ENCODE peak calls at places on chromosome 13, in nine cellular contexts. L is DND-41; R is AG04449; F is heart right ventricle; Q is left ventricle myocardium inferior; I is right lobe of liver; H is omental fat pad; P is CD4-positive, alpha-beta T cell; V is lung. B is an unnamed sample.

GRCh38 chr13:25217023-25217909 is 45.2 kb upstream of the AMER2 start:
- DNase-seq in L (no peak), R (no peak), F (no peak), Q (no peak), I (no peak), H (no peak), P (no peak), V (no peak), B (no peak)

GRCh38 chr13:44132710-44133109 is 240.9 kb upstream of the SERP2 start:
- DNase-seq in L (no peak), R (no peak), F (peak; percentile 71), Q (peak; percentile 70), I (peak; percentile 52), H (no peak), P (no peak), V (peak; percentile 60), B (no peak)

GRCh38 chr13:78241278-78241919 is 322.8 kb upstream of the EDNRB start:
- DNase-seq in L (peak; percentile 44), R (no peak), F (peak; percentile 14), Q (peak; percentile 13), I (peak; percentile 37), H (no peak), P (no peak), V (no peak), B (peak; percentile 8)

GRCh38 chr13:25046985-25047660 is 48.8 kb upstream of the PABPC3 start:
- DNase-seq in L (no peak), R (no peak), F (no peak), Q (no peak), I (no peak), H (no peak), P (no peak), V (no peak), B (peak; percentile 7)

GRCh38 chr13:36526897-36527296 is 94.6 kb downstream of the CCNA1 start:
- DNase-seq in L (no peak), R (no peak), F (no peak), Q (no peak), I (no peak), H (no peak), P (no peak), V (peak; percentile 60), B (peak; percentile 92)

GRCh38 chr13:19910336-19911072 is 47.1 kb upstream of the ZMYM5 start:
- DNase-seq in L (no peak), R (no peak), F (no peak), Q (no peak), I (no peak), H (no peak), P (no peak), V (no peak), B (no peak)

GRCh38 chr13:25847635-25848616 is 203.9 kb downstream of the SHISA2 start:
- DNase-seq in L (peak; percentile 39), R (no peak), F (no peak), Q (no peak), I (no peak), H (no peak), P (no peak), V (no peak), B (no peak)

GRCh38 chr13:46905249-46905648 is 8.4 kb upstream of the HTR2A start:
- DNase-seq in L (no peak), R (no peak), F (no peak), Q (no peak), I (no peak), H (no peak), P (no peak), V (no peak), B (no peak)

GRCh38 chr13:113728571-113729054 is 30.4 kb upstream of the TMEM255B start:
- DNase-seq in L (no peak), R (no peak), F (no peak), Q (no peak), I (peak; percentile 50), H (no peak), P (no peak), V (no peak), B (no peak)

GRCh38 chr13:44148159-44148929 is 225.3 kb upstream of the SERP2 start:
- DNase-seq in L (no peak), R (no peak), F (no peak), Q (no peak), I (no peak), H (no peak), P (no peak), V (peak; percentile 10), B (no peak)

GRCh38 chr13:77026783-77027621 is at the start of gene FBXL3:
- DNase-seq in L (peak; percentile 88), R (peak; percentile 65), F (peak; percentile 87), Q (peak; percentile 88), I (peak; percentile 90), H (peak; percentile 41), P (peak; percentile 77), V (peak; percentile 80), B (peak; percentile 83)
- TF ChIP-seq CTCF in L (no peak), R (no peak), F (no peak), Q (no peak), I (no peak), H (no peak), P (no peak), V (no peak), B (no peak)

GRCh38 chr13:23599083-23599925 is 29.1 kb downstream of the TNFRSF19 start:
- DNase-seq in L (no peak), R (no peak), F (no peak), Q (no peak), I (no peak), H (no peak), P (no peak), V (no peak), B (peak; percentile 41)
- TF ChIP-seq CTCF in L (no peak), R (no peak), F (no peak), Q (no peak), I (no peak), H (no peak), P (no peak), V (no peak), B (no peak)

DNA sequence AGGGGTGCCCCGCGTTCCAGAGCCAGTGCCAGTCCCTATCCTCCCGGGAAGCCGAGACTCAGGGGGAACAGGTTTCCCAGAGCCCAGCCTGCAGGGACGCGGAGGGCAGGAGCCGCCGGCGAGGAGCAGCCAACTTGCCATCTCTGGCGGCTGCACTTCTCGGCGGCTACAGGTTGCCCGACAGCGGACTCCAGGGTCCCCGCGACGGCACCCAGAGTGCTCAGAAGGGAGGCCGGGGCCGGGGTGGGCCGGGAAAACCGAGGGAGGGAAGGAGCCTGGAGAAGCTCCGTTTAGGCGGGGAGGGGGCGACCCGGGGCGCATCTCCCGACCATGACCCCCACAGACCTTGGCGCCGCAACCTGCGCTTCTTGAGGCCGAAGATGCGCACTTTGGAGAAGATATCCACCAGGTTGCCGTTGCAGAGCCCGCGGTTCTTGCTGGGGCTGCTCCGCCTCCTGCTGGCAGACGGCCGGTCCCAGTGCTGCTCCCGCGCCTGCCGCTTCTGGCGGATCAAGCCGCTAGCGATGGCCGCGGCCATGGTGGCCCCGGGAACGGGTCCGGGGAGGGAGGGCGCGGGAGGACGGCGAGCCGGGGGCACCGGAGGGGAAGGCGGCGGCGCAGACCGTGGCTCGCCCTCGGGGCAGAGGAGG is 463.8 kb downstream of the ITGBL1 start:
- DNase-seq in L (no peak), R (no peak), F (peak; percentile 40), Q (peak; percentile 38), I (no peak), H (no peak), P (no peak), V (no peak), B (no peak)
- TF ChIP-seq CTCF in L (no peak), R (peak; percentile 30), F (no peak), Q (peak; percentile 57), I (peak; percentile 32), H (no peak), P (no peak), V (no peak), B (peak; percentile 10)

DNA sequence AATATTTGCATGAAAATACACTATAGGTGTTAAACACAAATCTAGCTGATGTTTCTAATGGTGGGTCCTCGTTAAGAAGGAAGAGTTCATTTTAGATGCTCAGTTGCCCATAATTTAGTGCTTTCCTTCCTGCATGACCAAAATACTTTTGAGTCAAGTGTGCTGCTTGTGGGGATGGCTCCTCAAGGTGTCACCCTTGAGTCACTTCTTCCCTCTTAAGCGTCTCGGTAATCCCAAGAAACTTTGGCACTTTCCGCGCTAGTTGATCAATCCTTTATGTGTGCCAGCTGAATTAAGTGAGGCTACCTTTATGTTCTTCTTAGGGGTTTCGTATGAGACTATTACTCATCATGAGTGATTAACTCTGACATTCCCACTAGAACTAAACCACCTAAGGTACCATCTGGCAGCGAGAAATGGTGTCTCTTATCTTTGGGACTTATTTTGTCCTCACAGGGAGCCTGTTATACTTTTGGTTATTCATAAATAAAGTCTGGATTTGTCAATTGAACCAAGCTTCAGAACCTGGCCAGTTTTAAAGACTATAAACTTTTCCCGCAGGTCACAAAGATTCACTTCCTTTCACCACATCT is 106.8 kb downstream of the NHLRC3 start:
- DNase-seq in L (no peak), R (peak; percentile 24), F (peak; percentile 15), Q (peak; percentile 40), I (no peak), H (no peak), P (no peak), V (no peak), B (peak; percentile 47)
- TF ChIP-seq CTCF in L (peak; percentile 63), R (peak; percentile 76), F (peak; percentile 72), Q (peak; percentile 89), I (peak; percentile 66), H (no peak), P (peak; percentile 12), V (peak; percentile 56), B (peak; percentile 63)

GRCh38 chr13:34555988-34556387 is 386.1 kb upstream of the NBEA start:
- DNase-seq in L (no peak), R (no peak), F (no peak), Q (no peak), I (no peak), H (no peak), P (no peak), V (no peak), B (no peak)
- TF ChIP-seq CTCF in L (no peak), R (no peak), F (no peak), Q (no peak), I (no peak), H (no peak), P (no peak), V (no peak), B (no peak)

GRCh38 chr13:49538404-49538803 is 42.7 kb downstream of the PHF11 start:
- DNase-seq in L (no peak), R (no peak), F (no peak), Q (no peak), I (no peak), H (no peak), P (no peak), V (no peak), B (no peak)

GRCh38 chr13:49539313-49539712 is 43.6 kb downstream of the PHF11 start:
- DNase-seq in L (no peak), R (no peak), F (no peak), Q (no peak), I (no peak), H (no peak), P (no peak), V (no peak), B (no peak)

GRCh38 chr13:49533586-49534269 is 38.0 kb downstream of the PHF11 start:
- DNase-seq in L (no peak), R (no peak), F (no peak), Q (no peak), I (no peak), H (no peak), P (no peak), V (no peak), B (peak; percentile 71)

GRCh38 chr13:49533011-49533410 is 37.3 kb downstream of the PHF11 start:
- DNase-seq in L (no peak), R (no peak), F (no peak), Q (no peak), I (no peak), H (no peak), P (no peak), V (no peak), B (no peak)

GRCh38 chr13:49536144-49536873 is 40.6 kb downstream of the PHF11 start:
- DNase-seq in L (no peak), R (no peak), F (no peak), Q (no peak), I (no peak), H (no peak), P (no peak), V (no peak), B (peak; percentile 59)
- TF ChIP-seq CTCF in L (no peak), R (no peak), F (no peak), Q (no peak), I (no peak), H (no peak), P (no peak), V (no peak), B (no peak)